ENCODE peak calls at places on chromosomes 16 and 17, in five cellular contexts. J is neuronal stem cell, Z is H1, E is H9, O is trophoblast cell. H is an unnamed sample.

GRCh38 chr16:83717814-83718213 is 90.0 kb upstream of the HSBP1 start:
- DNase-seq in J (no peak), Z (no peak), E (no peak), O (no peak), H (peak)

GRCh38 chr17:40072481-40073346 is 9.9 kb downstream of the THRA start:
- DNase-seq in J (no peak), Z (no peak), E (peak), O (no peak), H (no peak)

GRCh38 chr17:46952115-46952514 is 26.9 kb downstream of the RPRML start:
- DNase-seq in J (no peak), Z (no peak), E (no peak), O (no peak), H (no peak)

GRCh38 chr17:56305017-56305416 is 151.7 kb downstream of the ANKFN1 start:
- DNase-seq in J (no peak), Z (no peak), E (no peak), O (no peak), H (no peak)

GRCh38 chr16:83100679-83101078 is 473.9 kb downstream of the CDH13 start:
- DNase-seq in J (no peak), Z (no peak), E (no peak), O (no peak), H (no peak)

GRCh38 chr16:88067530-88068411 is 116.5 kb downstream of the BANP start:
- DNase-seq in J (no peak), Z (no peak), E (no peak), O (no peak), H (no peak)

GRCh38 chr17:13638855-13639458 is 37.2 kb upstream of the HS3ST3A1 start:
- DNase-seq in J (no peak), Z (no peak), E (peak), O (peak), H (peak)

GRCh38 chr17:73301359-73301758 is 10.4 kb downstream of the CDC42EP4 start:
- DNase-seq in J (no peak), Z (no peak), E (no peak), O (no peak), H (no peak)

GRCh38 chr16:559021-559380 is 1.2 kb upstream of the PRR35 start:
- DNase-seq in J (no peak), Z (no peak), E (no peak), O (no peak), H (no peak)

GRCh38 chr17:61997649-61998048 is 67.4 kb downstream of the MED13 start:
- DNase-seq in J (no peak), Z (no peak), E (no peak), O (no peak), H (peak)

GRCh38 chr16:30941600-30942420 is 7.1 kb upstream of the ORAI3 start:
- DNase-seq in J (peak), Z (peak), E (peak), O (peak), H (peak)

GRCh38 chr17:40062347-40063033 is at the start of gene THRA:
- DNase-seq in J (no peak), Z (peak), E (peak), O (peak), H (peak)

GRCh38 chr16:30567160-30567990 is 4.1 kb downstream of the ZNF688 start:
- DNase-seq in J (no peak), Z (no peak), E (no peak), O (peak), H (peak)

GRCh38 chr16:56189990-56190902 is 1.0 kb upstream of the GNAO1 start:
- DNase-seq in J (peak), Z (peak), E (no peak), O (peak), H (peak)

GRCh38 chr16:82081271-82081670 is 46.2 kb downstream of the HSD17B2 start:
- DNase-seq in J (no peak), Z (no peak), E (no peak), O (no peak), H (no peak)

GRCh38 chr17:58755577-58756245 is at the start of gene PPM1E:
- DNase-seq in J (peak), Z (peak), E (peak), O (peak), H (peak)

GRCh38 chr17:82348866-82349265 is 10.2 kb upstream of the TEX19 start:
- DNase-seq in J (no peak), Z (no peak), E (no peak), O (no peak), H (no peak)

GRCh38 chr16:71383054-71383773 is 24.7 kb downstream of the CALB2 start:
- DNase-seq in J (peak), Z (no peak), E (peak), O (peak), H (no peak)

GRCh38 chr16:49876716-49877129 is 20.8 kb upstream of the ZNF423 start:
- DNase-seq in J (peak), Z (peak), E (peak), O (peak), H (peak)

GRCh38 chr16:1564325-1564724 is 30.9 kb downstream of the TMEM204 start:
- DNase-seq in J (no peak), Z (no peak), E (no peak), O (peak), H (no peak)

GRCh38 chr17:19376799-19377198 is 1.5 kb upstream of the MAPK7 start:
- DNase-seq in J (no peak), Z (no peak), E (no peak), O (peak), H (no peak)

GRCh38 chr16:82329070-82329469 is 159.0 kb upstream of the MPHOSPH6 start:
- DNase-seq in J (no peak), Z (no peak), E (no peak), O (no peak), H (no peak)

GRCh38 chr17:68106085-68106484 is 70.5 kb downstream of the KPNA2 start:
- DNase-seq in J (no peak), Z (no peak), E (no peak), O (no peak), H (no peak)

GRCh38 chr17:68107373-68107772 is 71.8 kb downstream of the KPNA2 start:
- DNase-seq in J (no peak), Z (no peak), E (no peak), O (no peak), H (no peak)

GRCh38 chr17:68103148-68103547 is 67.6 kb downstream of the KPNA2 start:
- DNase-seq in J (no peak), Z (no peak), E (no peak), O (no peak), H (peak)

GRCh38 chr17:68108313-68109000 is 72.9 kb downstream of the KPNA2 start:
- DNase-seq in J (no peak), Z (no peak), E (no peak), O (no peak), H (no peak)
- H2AFZ ChIP-seq in J (no peak), Z (no peak), E (no peak), O (no peak), H (no peak)

GRCh38 chr17:7325031-7325528 is 4.1 kb downstream of the NEURL4 start:
- DNase-seq in J (no peak), Z (no peak), E (no peak), O (no peak), H (no peak)

GRCh38 chr17:7326186-7326585 is 2.9 kb downstream of the NEURL4 start:
- DNase-seq in J (no peak), Z (no peak), E (no peak), O (no peak), H (no peak)

GRCh38 chr17:7323731-7324437 is 5.3 kb downstream of the NEURL4 start:
- DNase-seq in J (no peak), Z (peak), E (peak), O (peak), H (peak)

GRCh38 chr17:7322520-7323194 is 6.5 kb downstream of the NEURL4 start:
- DNase-seq in J (no peak), Z (no peak), E (no peak), O (no peak), H (no peak)

GRCh38 chr17:7324438-7324779 is 4.7 kb downstream of the NEURL4 start:
- DNase-seq in J (no peak), Z (no peak), E (no peak), O (no peak), H (no peak)
- H3K27ac ChIP-seq in J (no peak), Z (peak), E (no peak), O (no peak), H (no peak)

DNA sequence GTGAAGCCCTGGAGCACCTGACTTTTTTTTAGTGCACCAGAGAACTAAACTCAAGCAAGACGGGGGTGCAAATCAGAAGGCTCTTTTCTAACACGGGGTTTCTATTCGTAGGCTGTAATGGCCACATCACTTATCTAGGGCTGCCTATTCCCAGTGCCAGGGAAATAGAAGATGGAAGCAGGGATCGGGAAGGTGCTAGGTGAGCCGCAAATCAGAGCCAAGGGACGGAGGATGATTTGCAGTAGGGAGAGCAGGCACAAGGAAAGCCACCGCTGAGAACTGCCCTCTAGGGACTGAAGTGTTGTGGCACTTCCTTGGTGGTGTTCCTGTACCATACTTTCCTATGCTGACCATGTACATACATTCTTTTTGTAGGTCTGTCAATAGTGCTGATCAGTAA is 7.8 kb upstream of the SLC46A1 start:
- DNase-seq in J (no peak), Z (no peak), E (peak), O (no peak), H (no peak)
- H2BK12ac ChIP-seq in J (no peak), Z (no peak), E (no peak), O (no peak), H (no peak)

GRCh38 chr16:67185003-67185865 is 1.5 kb upstream of the MATCAP1 start:
- DNase-seq in J (peak), Z (peak), E (peak), O (peak), H (peak)
- H2AFZ ChIP-seq in J (no peak), Z (no peak), E (no peak), O (no peak), H (no peak)

DNA sequence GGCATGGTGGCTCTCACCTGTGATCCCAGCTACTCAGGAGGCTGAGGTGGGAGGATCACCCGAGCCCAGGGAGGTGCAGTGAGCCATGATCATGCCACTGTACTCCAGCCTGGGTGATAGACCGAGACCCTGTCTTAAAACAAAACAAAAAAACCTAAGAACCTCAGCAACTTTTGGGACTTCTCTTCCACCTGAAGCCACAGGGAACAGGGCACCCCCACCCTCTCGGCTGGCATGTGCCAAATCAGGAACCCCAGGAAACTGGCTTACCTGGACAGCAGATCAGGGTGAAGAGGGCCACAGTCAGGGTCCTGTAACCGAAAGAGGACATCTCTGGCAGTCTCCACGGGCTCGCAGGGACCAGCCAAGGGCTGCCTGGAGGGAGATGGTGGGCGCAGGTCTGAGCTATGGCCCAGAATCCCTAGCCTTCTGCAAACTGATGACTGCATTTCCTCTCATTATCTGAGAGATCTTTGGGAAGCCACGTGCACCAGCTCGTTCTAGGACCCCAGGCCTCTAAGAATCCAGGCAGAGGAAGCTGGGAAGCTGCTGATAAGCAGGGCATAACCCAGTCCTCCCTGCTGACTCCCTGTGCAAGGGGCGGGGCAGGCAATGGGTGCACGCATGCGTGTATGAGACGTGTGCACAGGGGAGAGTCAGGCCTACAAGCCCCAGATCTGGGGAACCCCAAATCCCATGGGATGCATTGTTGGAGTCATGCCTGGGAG is 8.4 kb downstream of the PRR29 start:
- DNase-seq in J (no peak), Z (peak), E (peak), O (no peak), H (no peak)
- H3K27ac ChIP-seq in J (no peak), Z (no peak), E (no peak), O (no peak), H (no peak)

DNA sequence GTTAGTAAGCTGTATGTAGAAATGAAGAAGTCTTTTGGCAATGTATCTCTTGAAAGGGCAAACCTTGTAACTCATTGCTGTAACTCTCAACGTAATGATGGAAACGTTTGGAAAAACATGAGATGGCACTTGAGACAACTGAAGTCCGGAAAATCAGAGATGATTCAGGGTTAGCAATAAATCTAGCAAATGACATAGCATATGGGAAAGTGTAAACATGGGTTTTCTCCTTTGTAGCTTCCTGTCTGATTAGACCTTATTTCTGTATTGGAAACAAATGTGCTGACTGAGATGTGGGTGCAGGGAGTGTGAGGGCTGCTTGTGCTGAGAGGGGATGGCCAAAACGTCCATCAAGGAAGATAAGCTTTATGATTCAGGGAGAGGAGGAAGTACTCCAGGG is 110.7 kb upstream of the FAM20A start:
- DNase-seq in J (no peak), Z (no peak), E (no peak), O (no peak), H (peak)
- H2BK12ac ChIP-seq in J (no peak), Z (no peak), E (no peak), O (no peak), H (no peak)

DNA sequence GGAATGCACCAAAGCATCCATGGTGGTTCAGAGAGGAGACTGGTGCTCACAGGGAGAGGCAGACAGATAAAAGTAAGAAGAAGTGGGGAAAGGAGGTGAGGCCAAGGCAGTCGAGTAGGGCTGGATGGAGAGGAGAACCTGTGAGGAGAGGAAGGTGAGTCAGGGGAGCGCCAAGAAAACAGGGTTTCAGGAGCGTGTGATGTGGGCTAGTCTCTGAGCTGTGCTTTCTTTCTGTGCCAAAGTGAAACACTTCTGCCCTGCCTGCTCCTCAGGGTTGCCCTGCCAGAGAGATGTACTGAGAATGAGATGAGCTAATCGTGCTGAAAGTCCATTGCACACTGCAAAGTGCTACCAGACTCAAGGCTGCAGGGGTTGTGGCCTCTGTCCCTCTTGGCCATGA is 310.7 kb upstream of the CCL2 start:
- DNase-seq in J (no peak), Z (no peak), E (no peak), O (no peak), H (no peak)
- H2AFZ ChIP-seq in J (no peak), Z (no peak), E (no peak), O (no peak), H (no peak)

GRCh38 chr17:50097455-50097854 is 2.3 kb downstream of the PDK2 start:
- DNase-seq in J (no peak), Z (no peak), E (no peak), O (no peak), H (no peak)

GRCh38 chr17:50095626-50096037 is 481 bp downstream of the PDK2 start:
- DNase-seq in J (no peak), Z (peak), E (no peak), O (no peak), H (no peak)

GRCh38 chr17:50094753-50095616 is at the start of gene PDK2:
- DNase-seq in J (peak), Z (peak), E (peak), O (peak), H (peak)

GRCh38 chr17:50096758-50097157 is 1.6 kb downstream of the PDK2 start:
- DNase-seq in J (no peak), Z (no peak), E (no peak), O (no peak), H (no peak)

DNA sequence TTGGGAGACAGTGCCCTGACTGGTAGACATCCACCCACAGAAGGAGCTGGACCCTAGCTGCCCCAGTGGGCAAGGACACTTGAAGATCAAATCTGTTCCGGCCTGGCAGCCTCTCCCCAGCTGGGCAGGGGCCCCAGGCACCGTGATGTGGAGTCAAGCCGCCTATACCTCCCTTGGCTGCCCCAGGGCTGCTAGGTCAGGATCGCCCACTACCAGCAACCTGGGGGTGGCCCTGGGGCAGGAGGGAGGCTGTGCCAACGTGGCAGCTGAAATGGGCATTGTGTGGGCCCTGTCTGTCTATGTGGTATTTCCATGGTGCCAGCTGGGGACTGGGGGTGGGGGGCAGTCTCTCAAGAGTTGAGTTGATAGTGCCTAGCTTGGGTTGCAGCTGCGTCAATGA is 941 bp downstream of the PDK2 start:
- DNase-seq in J (no peak), Z (no peak), E (no peak), O (no peak), H (no peak)
- H3K27ac ChIP-seq in J (no peak), Z (no peak), E (no peak), O (no peak), H (no peak)

H was measured in mesenchymal stem cell.